ENCODE peak calls at places on chromosomes 5 and 9, in six cellular contexts. K is mesenchymal stem cell, M is GM12878, R is lung, O is A549, W is mammary epithelial cell. N is an unnamed sample.

GRCh38 chr9:129256959-129257713 is 79.1 kb upstream of the IER5L start:
- DNase-seq in K (peak), M (no peak), R (no peak), O (no peak), W (no peak), N (no peak)

GRCh38 chr5:137997726-137998213 is 35.1 kb downstream of the FAM13B start:
- DNase-seq in K (peak), M (peak), R (no peak), O (no peak), W (no peak), N (no peak)

GRCh38 chr9:15889555-15889954 is 336.7 kb downstream of the CCDC171 start:
- DNase-seq in K (peak), M (no peak), R (no peak), O (no peak), W (peak), N (no peak)

GRCh38 chr5:33507426-33507825 is 66.7 kb downstream of the TARS1 start:
- DNase-seq in K (no peak), M (no peak), R (no peak), O (no peak), W (no peak), N (no peak)

GRCh38 chr9:115740986-115741385 is 412.6 kb upstream of the PAPPA start:
- DNase-seq in K (no peak), M (no peak), R (no peak), O (no peak), W (peak), N (no peak)

GRCh38 chr5:194102-194501 is 2.8 kb downstream of the LRRC14B start:
- DNase-seq in K (no peak), M (no peak), R (no peak), O (no peak), W (no peak), N (no peak)

GRCh38 chr5:22238047-22238446 is 615.1 kb downstream of the CDH12 start:
- DNase-seq in K (no peak), M (no peak), R (no peak), O (no peak), W (no peak), N (no peak)

GRCh38 chr5:33764786-33765185 is 127.0 kb downstream of the ADAMTS12 start:
- DNase-seq in K (no peak), M (no peak), R (no peak), O (no peak), W (no peak), N (no peak)

GRCh38 chr5:134769206-134769605 is 10.6 kb downstream of the DDX46 start:
- DNase-seq in K (peak), M (no peak), R (no peak), O (no peak), W (peak), N (no peak)

GRCh38 chr5:164362021-164362420 is 856.6 kb downstream of the MAT2B start:
- DNase-seq in K (no peak), M (no peak), R (no peak), O (no peak), W (no peak), N (no peak)

GRCh38 chr5:55535199-55535905 is 588 bp upstream of the PLPP1 start:
- DNase-seq in K (peak), M (no peak), R (no peak), O (no peak), W (no peak), N (no peak)
- H3K27ac ChIP-seq in K (peak), M (peak), R (peak), O (peak), W (peak), N (peak)

DNA sequence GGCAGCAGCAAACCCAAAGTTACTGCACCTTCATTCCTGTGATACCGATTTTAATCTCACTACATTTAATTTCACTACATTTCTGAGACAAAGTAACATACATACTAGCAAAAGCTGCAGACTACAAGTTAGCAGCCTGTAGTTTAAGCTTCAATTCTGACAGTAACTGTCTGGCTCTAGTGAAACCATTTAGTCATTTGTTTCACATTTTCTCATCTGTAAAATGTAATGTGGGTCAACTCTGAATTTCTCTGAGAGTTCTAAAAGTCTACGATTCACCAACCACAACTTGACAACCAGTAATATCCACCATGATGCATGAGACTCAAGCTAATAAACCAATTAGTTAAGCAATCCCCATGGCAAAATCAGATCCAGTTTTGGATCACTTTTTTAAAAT is 408.9 kb downstream of the PDE4D start:
- DNase-seq in K (peak), M (no peak), R (no peak), O (no peak), W (peak), N (no peak)
- H3K27ac ChIP-seq in K (peak), M (no peak), R (no peak), O (peak), W (no peak), N (no peak)

GRCh38 chr5:68282001-68282400 is 66.4 kb downstream of the PIK3R1 start:
- DNase-seq in K (no peak), M (no peak), R (no peak), O (no peak), W (no peak), N (no peak)
- H3K27ac ChIP-seq in K (no peak), M (no peak), R (peak), O (no peak), W (no peak), N (peak)

DNA sequence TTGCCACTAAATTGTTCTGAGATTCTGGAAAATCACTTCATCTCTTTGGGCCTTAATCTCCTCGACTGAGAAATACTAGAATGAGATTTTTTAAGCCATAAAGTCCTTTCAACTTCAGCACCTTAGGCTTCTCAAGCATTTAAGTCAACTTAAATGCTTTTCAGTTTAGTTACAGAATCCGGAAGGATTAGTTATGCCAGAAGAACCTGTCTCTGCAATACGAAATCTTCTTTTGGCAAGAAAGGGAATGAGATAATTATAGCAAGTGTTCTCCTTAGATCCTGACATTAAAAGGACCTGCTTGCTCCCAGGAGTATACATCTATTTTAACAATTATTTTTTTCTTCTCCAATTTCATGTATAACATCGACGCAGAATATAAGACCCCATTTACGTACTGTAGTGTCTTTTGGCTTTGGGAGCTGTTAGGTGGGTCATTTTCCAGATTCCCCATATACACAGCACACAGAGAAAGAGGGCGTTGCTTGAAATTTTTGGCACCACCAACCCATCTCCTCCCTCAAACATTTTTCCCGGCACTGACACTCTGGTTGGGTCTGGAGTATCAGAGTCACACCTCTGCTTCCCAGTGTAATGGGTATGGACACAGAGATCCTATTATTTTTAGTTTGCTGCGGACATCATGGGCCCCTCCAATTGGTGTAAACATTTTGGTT is 43.6 kb upstream of the CLINT1 start:
- DNase-seq in K (no peak), M (no peak), R (no peak), O (no peak), W (no peak), N (no peak)
- H3K27ac ChIP-seq in K (no peak), M (no peak), R (no peak), O (no peak), W (peak), N (peak)

GRCh38 chr5:142845402-142845901 is 75.3 kb downstream of the ARHGAP26 start:
- DNase-seq in K (no peak), M (peak), R (no peak), O (no peak), W (no peak), N (peak)

GRCh38 chr5:142846402-142846801 is 76.2 kb downstream of the ARHGAP26 start:
- DNase-seq in K (no peak), M (no peak), R (no peak), O (no peak), W (no peak), N (no peak)

GRCh38 chr5:142845954-142846398 is 75.8 kb downstream of the ARHGAP26 start:
- DNase-seq in K (no peak), M (no peak), R (no peak), O (no peak), W (no peak), N (no peak)

GRCh38 chr5:142843029-142843905 is 73.1 kb downstream of the ARHGAP26 start:
- DNase-seq in K (no peak), M (no peak), R (no peak), O (no peak), W (no peak), N (no peak)

GRCh38 chr5:142844881-142845280 is 74.7 kb downstream of the ARHGAP26 start:
- DNase-seq in K (no peak), M (no peak), R (no peak), O (no peak), W (no peak), N (no peak)
- H3K27ac ChIP-seq in K (no peak), M (peak), R (peak), O (peak), W (no peak), N (peak)

GRCh38 chr5:132283423-132284043 is 10.7 kb upstream of the SLC22A4 start:
- DNase-seq in K (peak), M (no peak), R (no peak), O (peak), W (peak), N (no peak)

GRCh38 chr5:132291026-132291425 is 3.2 kb upstream of the SLC22A4 start:
- DNase-seq in K (no peak), M (no peak), R (no peak), O (no peak), W (no peak), N (no peak)

GRCh38 chr5:132293066-132293991 is 865 bp upstream of the SLC22A4 start:
- DNase-seq in K (peak), M (no peak), R (peak), O (peak), W (peak), N (peak)

GRCh38 chr5:132293992-132294727 is at the start of gene SLC22A4:
- DNase-seq in K (peak), M (no peak), R (peak), O (peak), W (peak), N (peak)

DNA sequence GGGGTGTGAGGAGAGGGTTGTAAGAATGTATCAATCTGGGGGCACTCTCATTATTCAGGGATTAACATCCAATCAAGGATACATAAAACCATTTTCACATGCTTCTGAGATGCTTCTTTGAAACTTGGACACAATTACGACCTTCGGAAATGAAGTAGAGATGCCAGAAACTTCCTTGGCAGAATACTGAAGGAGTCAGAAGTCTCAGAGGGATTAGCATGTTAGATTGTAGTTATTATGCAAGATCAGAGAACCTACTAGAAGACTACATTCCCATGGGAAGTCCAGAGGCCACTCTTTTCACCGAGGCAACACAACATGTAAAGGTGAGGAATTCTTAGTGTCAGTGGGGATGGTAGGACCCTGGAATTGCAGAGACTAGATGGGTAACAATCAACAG is 5.1 kb upstream of the SLC22A4 start:
- DNase-seq in K (no peak), M (no peak), R (no peak), O (no peak), W (no peak), N (no peak)
- H3K27ac ChIP-seq in K (no peak), M (no peak), R (no peak), O (no peak), W (no peak), N (no peak)

GRCh38 chr5:67695369-67695768 is 498.8 kb upstream of the CD180 start:
- DNase-seq in K (no peak), M (no peak), R (no peak), O (no peak), W (no peak), N (no peak)
- H3K27ac ChIP-seq in K (no peak), M (no peak), R (peak), O (no peak), W (no peak), N (peak)

DNA sequence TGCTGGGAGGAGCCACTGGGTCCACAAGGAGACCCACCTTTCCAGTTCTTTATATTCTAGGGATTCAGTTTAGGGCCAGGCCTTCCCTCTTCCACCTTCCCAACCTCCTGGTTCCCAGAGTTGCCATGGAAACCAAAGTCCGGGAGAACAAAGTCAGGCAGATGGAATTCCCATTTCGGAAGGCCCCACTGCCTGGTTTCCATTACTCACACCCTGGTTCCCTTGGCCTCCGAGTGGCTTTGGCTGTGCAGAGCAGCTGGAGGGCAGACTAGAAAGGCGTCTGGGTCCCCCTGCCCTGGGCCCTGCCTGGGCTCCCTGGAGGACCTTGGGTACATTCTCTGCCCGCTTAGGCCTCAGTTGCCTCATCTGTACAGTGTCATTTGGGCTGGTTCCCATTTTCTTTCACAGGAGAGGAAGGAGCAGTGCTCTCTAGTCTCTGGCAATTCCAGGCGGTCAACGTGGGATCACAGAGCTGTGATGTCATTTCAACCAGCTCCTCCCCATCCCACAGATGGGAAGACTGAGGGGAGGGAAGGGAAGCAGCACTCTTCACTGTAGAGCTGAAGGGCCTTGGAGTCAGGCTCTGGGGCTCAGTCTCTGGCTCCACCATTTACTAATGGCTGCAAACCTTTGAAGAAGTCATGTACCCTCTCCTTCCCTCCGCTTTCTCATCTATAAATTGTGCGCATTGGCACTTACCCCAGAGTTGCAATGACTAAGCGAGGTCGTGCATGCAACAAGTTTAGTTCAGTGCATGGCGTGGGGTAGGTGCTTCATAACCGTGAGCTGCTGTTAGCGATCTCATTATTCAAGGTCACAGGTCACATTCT is 136.3 kb downstream of the RGS3 start:
- DNase-seq in K (peak), M (no peak), R (no peak), O (no peak), W (no peak), N (no peak)
- H3K27ac ChIP-seq in K (peak), M (no peak), R (no peak), O (no peak), W (no peak), N (no peak)

GRCh38 chr9:88938181-88938580 is 53.1 kb upstream of the S1PR3 start:
- DNase-seq in K (no peak), M (no peak), R (no peak), O (no peak), W (no peak), N (no peak)
- H3K27ac ChIP-seq in K (no peak), M (no peak), R (no peak), O (no peak), W (no peak), N (no peak)

DNA sequence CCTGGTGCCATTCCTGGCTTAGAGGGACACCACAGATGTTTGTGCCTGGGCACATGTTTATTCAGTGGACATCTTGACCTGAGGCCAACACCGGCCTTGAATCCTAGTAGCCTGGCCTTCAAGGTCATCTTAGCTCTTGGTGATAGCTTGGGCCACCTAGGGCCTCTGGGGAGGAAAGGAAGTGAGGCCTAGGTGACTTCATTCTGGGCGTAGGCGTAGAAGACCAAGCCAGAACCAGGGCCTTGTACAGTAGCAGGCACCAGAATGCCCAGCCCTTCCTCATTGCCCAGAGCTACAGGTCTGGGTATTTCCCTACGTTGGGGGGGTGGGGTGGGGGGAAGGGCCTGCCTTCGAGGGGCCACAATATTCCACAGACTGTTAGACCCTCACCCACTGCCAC is 33.8 kb downstream of the WNK2 start:
- DNase-seq in K (no peak), M (no peak), R (no peak), O (no peak), W (no peak), N (peak)
- H3K27ac ChIP-seq in K (no peak), M (no peak), R (peak), O (no peak), W (no peak), N (peak)

N was measured in transverse colon.